ENCODE peak calls at places on chromosomes 12 and 14, in five cellular contexts. L, Z, Y, T and C are unnamed samples.

GRCh38 chr12:104687823-104688573 is 231.2 kb downstream of the CHST11 start:
- DNase-seq in Z (no peak), T (no peak), Y (no peak), L (no peak), C (no peak)

GRCh38 chr14:95667251-95667693 is 19.0 kb upstream of the TCL1B start:
- DNase-seq in T (no peak), Z (no peak), Y (peak), L (no peak), C (no peak)

GRCh38 chr12:123598522-123598921 is 3.4 kb upstream of the DDX55 start:
- DNase-seq in Z (no peak), Y (no peak), L (no peak), T (no peak), C (no peak)

GRCh38 chr14:67571275-67571990 is 28.6 kb downstream of the PIGH start:
- DNase-seq in Y (peak), L (peak), Z (peak), T (peak), C (peak)

GRCh38 chr12:92244036-92244435 is 98.4 kb upstream of the BTG1 start:
- DNase-seq in L (no peak), Z (no peak), T (no peak), Y (no peak), C (no peak)

GRCh38 chr14:101202627-101203404 is 299.3 kb upstream of the RTL1 start:
- DNase-seq in T (no peak), Z (peak), L (no peak), Y (no peak), C (no peak)

GRCh38 chr12:67419810-67420209 is 150.7 kb downstream of the CAND1 start:
- DNase-seq in Y (no peak), L (no peak), Z (no peak), T (no peak), C (no peak)

GRCh38 chr12:68069276-68069675 is 80.0 kb downstream of the IFNG-AS1 start:
- DNase-seq in Z (no peak), Y (no peak), T (no peak), L (no peak), C (no peak)

GRCh38 chr12:132423251-132424117 is 66.5 kb upstream of the FBRSL1 start:
- DNase-seq in L (no peak), Z (no peak), T (no peak), Y (peak), C (no peak)

GRCh38 chr14:103129301-103130016 is 6.2 kb downstream of the TNFAIP2 start:
- DNase-seq in T (no peak), Z (no peak), L (no peak), Y (no peak), C (peak)

GRCh38 chr14:101588990-101589389 is 27.7 kb downstream of the DIO3 start:
- DNase-seq in T (no peak), Z (peak), Y (no peak), L (no peak), C (no peak)

GRCh38 chr12:615620-616019 is 47.6 kb downstream of the NINJ2 start:
- DNase-seq in Z (no peak), T (no peak), L (no peak), Y (no peak), C (no peak)

GRCh38 chr12:57607958-57608663 is 3.1 kb upstream of the ARHGEF25 start:
- DNase-seq in Z (no peak), Y (no peak), L (no peak), T (no peak), C (no peak)

GRCh38 chr14:75980856-75981255 is 939 bp downstream of the TGFB3 start:
- DNase-seq in Z (no peak), T (no peak), Y (no peak), L (no peak), C (no peak)

GRCh38 chr12:79082595-79082994 is 218.0 kb downstream of the SYT1 start:
- DNase-seq in Z (no peak), T (no peak), L (no peak), Y (no peak), C (no peak)

GRCh38 chr12:65721541-65722190 is 102.6 kb upstream of the HMGA2 start:
- DNase-seq in Y (no peak), L (no peak), T (no peak), Z (no peak), C (no peak)

GRCh38 chr12:132314516-132315233 is 14.7 kb downstream of the GALNT9 start:
- DNase-seq in T (no peak), L (no peak), Z (no peak), Y (no peak), C (no peak)

GRCh38 chr12:65335021-65335714 is 56.7 kb downstream of the MSRB3 start:
- DNase-seq in T (peak), Y (no peak), Z (no peak), L (peak), C (peak)

GRCh38 chr12:13980548-13981295 is 680 bp downstream of the GRIN2B start:
- DNase-seq in T (no peak), Z (peak), Y (peak), L (no peak), C (no peak)

GRCh38 chr14:92501891-92502351 is 11.7 kb upstream of the RIN3 start:
- DNase-seq in Z (no peak), T (peak), L (peak), Y (no peak), C (no peak)

GRCh38 chr12:55258288-55258687 is 13.9 kb downstream of the OR6C74 start:
- DNase-seq in Z (no peak), Y (no peak), L (no peak), T (no peak), C (no peak)

GRCh38 chr12:49086116-49086515 is 8.5 kb downstream of the DHH start:
- DNase-seq in Z (no peak), L (no peak), T (no peak), Y (no peak), C (no peak)

GRCh38 chr14:55157080-55157479 is 28.0 kb downstream of the LGALS3 start:
- DNase-seq in Y (no peak), T (no peak), L (no peak), Z (no peak), C (no peak)

GRCh38 chr14:77040995-77041744 is 12.7 kb upstream of the IRF2BPL start:
- DNase-seq in Y (no peak), T (no peak), Z (no peak), L (no peak), C (no peak)

GRCh38 chr12:58580095-58580494 is 340.2 kb downstream of the LRIG3 start:
- DNase-seq in T (no peak), Y (no peak), Z (no peak), L (no peak), C (no peak)

GRCh38 chr14:51328089-51328941 is 88.3 kb downstream of the TMX1 start:
- DNase-seq in Y (no peak), T (peak), L (peak), Z (no peak), C (peak)

GRCh38 chr12:80325167-80325959 is 118.7 kb upstream of the PTPRQ start:
- DNase-seq in T (no peak), L (no peak), Z (no peak), Y (no peak), C (no peak)

GRCh38 chr12:105738036-105738435 is 400.7 kb downstream of the NUAK1 start:
- DNase-seq in T (no peak), Z (no peak), L (peak), Y (no peak), C (no peak)

GRCh38 chr12:120720234-120720968 is 5.2 kb upstream of the ACADS start:
- DNase-seq in Z (no peak), T (peak), Y (no peak), L (no peak), C (peak)

GRCh38 chr12:52813885-52814709 is at the start of gene KRT4:
- DNase-seq in T (no peak), Z (no peak), L (no peak), Y (no peak), C (peak)

GRCh38 chr14:20676072-20676471 is 8.3 kb upstream of the RNASE4 start:
- DNase-seq in L (no peak), Z (no peak), T (no peak), Y (no peak), C (no peak)

GRCh38 chr12:32273063-32273521 is 126.3 kb upstream of the FGD4 start:
- DNase-seq in Z (no peak), Y (no peak), T (no peak), L (no peak), C (peak)

GRCh38 chr12:4031703-4032291 is 158.6 kb upstream of the PARP11 start:
- DNase-seq in Y (no peak), L (no peak), T (no peak), Z (no peak), C (no peak)

GRCh38 chr12:97404549-97404948 is 58.1 kb upstream of the RMST start:
- DNase-seq in L (peak), Z (no peak), T (peak), Y (peak), C (peak)

GRCh38 chr14:104117341-104118005 is 20.9 kb upstream of the KIF26A start:
- DNase-seq in Z (peak), L (no peak), Y (peak), T (no peak), C (no peak)

GRCh38 chr14:45651906-45652305 is 398.9 kb upstream of the MIS18BP1 start:
- DNase-seq in Y (no peak), Z (no peak), T (peak), L (no peak), C (peak)

GRCh38 chr12:95820096-95820703 is 29.6 kb upstream of the NTN4 start:
- DNase-seq in L (peak), T (peak), Y (no peak), Z (peak), C (peak)